ENCODE peak calls at places on chromosomes 5 and 9, in five cellular contexts. Y is vagina; X is cardiac fibroblast; V is BE2C; M is CD4-positive, alpha-beta T cell. E is an unnamed sample.

GRCh38 chr9:2697492-2697891 is 19.8 kb upstream of the KCNV2 start:
- DNase-seq in Y (no peak), X (no peak), V (no peak), M (no peak), E (no peak)

GRCh38 chr9:114501786-114502682 is 3.2 kb downstream of the WHRN start:
- DNase-seq in Y (no peak), X (no peak), V (no peak), M (no peak), E (no peak)

GRCh38 chr5:107300928-107301327 is 369.8 kb downstream of the EFNA5 start:
- DNase-seq in Y (no peak), X (no peak), V (no peak), M (no peak), E (no peak)

GRCh38 chr5:128315671-128316070 is 222.4 kb downstream of the FBN2 start:
- DNase-seq in Y (no peak), X (no peak), V (no peak), M (no peak), E (no peak)

GRCh38 chr9:101333490-101333889 is 51.3 kb downstream of the BAAT start:
- DNase-seq in Y (no peak), X (no peak), V (no peak), M (no peak), E (no peak)

GRCh38 chr9:37329576-37329975 is 92.9 kb upstream of the GRHPR start:
- DNase-seq in Y (no peak), X (peak; percentile 59), V (peak; percentile 25), M (no peak), E (no peak)

GRCh38 chr5:141598389-141599360 is 20.1 kb downstream of the DIAPH1 start:
- DNase-seq in Y (no peak), X (no peak), V (no peak), M (no peak), E (no peak)

GRCh38 chr5:142568271-142568995 is 117.5 kb downstream of the FGF1 start:
- DNase-seq in Y (no peak), X (peak; percentile 61), V (no peak), M (no peak), E (no peak)

GRCh38 chr5:32136342-32136741 is 37.8 kb downstream of the GOLPH3 start:
- DNase-seq in Y (no peak), X (no peak), V (no peak), M (no peak), E (no peak)

GRCh38 chr9:133634024-133634691 is 2.0 kb upstream of the DBH start:
- DNase-seq in Y (no peak), X (no peak), V (peak; percentile 64), M (no peak), E (no peak)

GRCh38 chr5:111935835-111936234 is 178.8 kb upstream of the NREP start:
- DNase-seq in Y (no peak), X (no peak), V (no peak), M (no peak), E (no peak)

GRCh38 chr5:38756068-38756467 is 89.7 kb upstream of the OSMR start:
- DNase-seq in Y (no peak), X (no peak), V (no peak), M (no peak), E (no peak)

GRCh38 chr5:28301676-28302075 is 1263.3 kb upstream of the CDH9 start:
- DNase-seq in Y (no peak), X (peak; percentile 93), V (peak; percentile 65), M (no peak), E (no peak)

GRCh38 chr9:86549434-86549833 is 195.2 kb upstream of the TUT7 start:
- DNase-seq in Y (no peak), X (peak; percentile 47), V (no peak), M (no peak), E (no peak)

GRCh38 chr5:86968311-86968753 is 299.4 kb upstream of the RASA1 start:
- DNase-seq in Y (no peak), X (peak; percentile 79), V (no peak), M (no peak), E (no peak)

GRCh38 chr9:5890641-5891040 is at the start of gene MLANA:
- DNase-seq in Y (no peak), X (no peak), V (no peak), M (no peak), E (no peak)

GRCh38 chr5:137995077-137995746 is 37.7 kb downstream of the FAM13B start:
- DNase-seq in Y (no peak), X (peak; percentile 63), V (no peak), M (no peak), E (no peak)

GRCh38 chr5:148760945-148761638 is 65.3 kb upstream of the ADRB2 start:
- DNase-seq in Y (no peak), X (no peak), V (no peak), M (no peak), E (no peak)

GRCh38 chr9:75930193-75930592 is 39.7 kb downstream of the PCSK5 start:
- DNase-seq in Y (no peak), X (no peak), V (no peak), M (no peak), E (no peak)

GRCh38 chr9:37667706-37668672 is 17.2 kb downstream of the FRMPD1 start:
- DNase-seq in Y (no peak), X (peak; percentile 3), V (no peak), M (no peak), E (no peak)

DNA sequence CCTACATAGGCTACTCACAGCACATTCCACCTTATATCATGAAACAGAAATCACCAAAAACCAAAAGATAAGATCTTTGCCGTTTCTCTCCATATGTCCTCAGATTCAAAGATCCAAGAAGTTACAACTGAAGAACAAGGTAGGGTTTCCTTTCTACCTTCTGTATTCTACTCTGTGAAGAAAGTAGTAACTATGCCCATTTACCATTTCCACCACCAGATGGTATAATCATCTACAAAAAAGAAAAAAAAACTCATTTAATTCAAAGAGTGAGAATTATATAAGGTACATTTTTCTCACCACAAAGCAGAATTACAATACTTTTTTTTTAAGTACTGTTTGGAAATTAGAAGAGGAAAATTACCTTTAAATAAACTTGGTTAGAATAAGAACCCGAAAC is 172.6 kb upstream of the PTGER4 start:
- DNase-seq in Y (no peak), X (peak; percentile 11), V (no peak), M (no peak), E (no peak)
- TF ChIP-seq CTCF in Y (no peak), X (peak; percentile 27), V (no peak), M (no peak), E (no peak)

GRCh38 chr5:43231977-43232376 is 40.0 kb downstream of the NIM1K start:
- DNase-seq in Y (no peak), X (peak; percentile 4), V (peak; percentile 32), M (no peak), E (no peak)
- TF ChIP-seq CTCF in Y (no peak), X (peak; percentile 18), V (peak; percentile 36), M (no peak), E (no peak)

GRCh38 chr9:108637340-108637739 is 218.4 kb downstream of the ACTL7B start:
- DNase-seq in Y (no peak), X (no peak), V (no peak), M (no peak), E (no peak)

GRCh38 chr9:108643756-108644510 is 211.9 kb downstream of the ACTL7B start:
- DNase-seq in Y (no peak), X (no peak), V (no peak), M (no peak), E (no peak)

GRCh38 chr9:108636023-108636422 is 219.8 kb downstream of the ACTL7B start:
- DNase-seq in Y (no peak), X (no peak), V (no peak), M (no peak), E (no peak)

GRCh38 chr9:108639736-108640135 is 216.1 kb downstream of the ACTL7B start:
- DNase-seq in Y (no peak), X (peak; percentile 30), V (no peak), M (no peak), E (no peak)

DNA sequence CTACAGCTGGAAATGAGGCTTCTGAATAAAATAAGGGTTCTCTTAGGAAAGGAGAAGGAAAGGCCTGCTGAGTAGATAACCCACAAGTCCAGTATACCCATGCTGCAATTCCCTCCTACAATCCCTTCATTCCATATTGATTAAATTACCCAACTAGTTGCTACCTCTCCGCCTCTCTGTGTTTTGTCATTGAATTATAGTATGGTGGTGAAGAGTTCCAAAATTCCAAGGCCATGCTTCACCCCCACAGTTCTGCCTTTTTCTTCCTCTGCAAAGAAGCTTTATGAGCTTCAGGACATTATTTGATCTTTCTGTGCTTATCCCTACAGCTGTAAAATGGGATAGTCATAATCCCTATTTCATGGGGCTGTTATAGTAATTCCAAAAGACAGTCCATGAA is 215.6 kb downstream of the ACTL7B start:
- DNase-seq in Y (no peak), X (no peak), V (no peak), M (no peak), E (no peak)
- TF ChIP-seq CTCF in Y (no peak), X (no peak), V (no peak), M (no peak), E (no peak)

DNA sequence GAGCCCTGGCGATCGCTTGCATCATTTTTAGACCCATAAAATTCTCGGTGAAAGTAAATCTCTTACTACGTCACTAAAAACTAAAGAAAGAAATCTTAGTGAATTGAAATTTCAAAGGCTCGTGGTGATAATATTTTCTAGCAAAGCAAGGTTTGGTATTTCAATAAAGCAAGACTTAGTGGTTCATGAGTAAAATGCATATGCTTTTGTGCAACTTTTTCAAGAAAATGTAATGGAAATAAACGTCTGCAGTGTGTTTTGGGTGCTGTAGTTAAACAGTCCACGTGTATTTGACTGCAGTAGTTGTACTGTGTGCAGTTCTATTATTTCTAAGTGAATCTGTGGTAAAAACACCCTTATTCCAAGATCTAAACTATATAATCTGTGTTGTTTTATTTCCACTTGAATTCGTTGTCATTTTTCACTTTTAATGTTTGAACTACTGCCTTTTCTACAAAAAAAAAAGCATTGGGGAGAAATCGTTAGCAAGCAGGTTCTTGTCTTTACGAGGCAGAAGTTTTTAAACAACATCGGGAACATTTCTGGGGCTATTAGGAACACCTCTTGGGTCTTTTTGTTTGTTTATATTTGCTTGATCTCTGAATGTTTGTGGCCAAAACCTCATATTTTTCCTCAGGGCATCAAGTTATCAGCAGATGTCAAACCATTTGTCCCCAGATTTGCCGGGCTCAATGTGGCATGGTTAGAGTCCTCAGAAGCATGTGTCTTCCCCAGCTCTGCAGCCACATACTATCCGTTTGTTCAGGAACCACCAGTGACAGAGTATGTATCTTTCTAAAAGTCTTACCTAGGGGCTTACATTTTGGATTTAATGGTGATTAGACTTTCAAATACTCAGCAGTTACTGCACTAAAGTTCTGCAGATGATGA is 960 bp downstream of the SECISBP2 start:
- DNase-seq in Y (no peak), X (no peak), V (no peak), M (no peak), E (no peak)
- TF ChIP-seq CTCF in Y (no peak), X (no peak), V (no peak), M (peak; percentile 77), E (peak; percentile 31)

GRCh38 chr9:92138157-92138959 is 23.1 kb upstream of the SPTLC1 start:
- DNase-seq in Y (no peak), X (peak; percentile 62), V (peak; percentile 89), M (peak; percentile 54), E (no peak)
- TF ChIP-seq CTCF in Y (peak; percentile 63), X (peak; percentile 86), V (peak; percentile 81), M (peak; percentile 84), E (peak; percentile 94)

E was measured in CD14-positive monocyte.